ENCODE peak calls at places on chromosomes 16 and 17, in nine cellular contexts. R is lower lobe of right lung; I is endothelial cell of umbilical vein; Q is K562; D is IMR-90; N is CD8-positive, alpha-beta T cell; G is Karpas-422; Y is A549; V is cardiac muscle cell. T is an unnamed sample.

GRCh38 chr17:29143894-29144293 is 36.3 kb downstream of the MYO18A start:
- DNase-seq in R (no peak), I (no peak), Q (no peak), D (peak; percentile 28), N (no peak), G (peak; percentile 78), Y (peak; percentile 67), V (peak; percentile 42), T (no peak)

GRCh38 chr16:29811896-29812665 is at the start of gene PRRT2:
- DNase-seq in R (peak; percentile 73), I (peak; percentile 55), Q (peak; percentile 62), D (peak; percentile 43), N (no peak), G (peak; percentile 76), Y (no peak), V (peak; percentile 80), T (peak; percentile 51)

GRCh38 chr16:1082266-1082951 is 9.9 kb downstream of the SSTR5 start:
- DNase-seq in R (no peak), I (peak; percentile 79), Q (peak; percentile 26), D (peak; percentile 12), N (no peak), G (no peak), Y (no peak), V (no peak), T (no peak)

GRCh38 chr16:69199382-69199781 is 12.4 kb downstream of the SNTB2 start:
- DNase-seq in R (no peak), I (no peak), Q (no peak), D (peak; percentile 78), N (no peak), G (no peak), Y (peak; percentile 23), V (no peak), T (no peak)

GRCh38 chr16:53142823-53143568 is 88.2 kb downstream of the CHD9 start:
- DNase-seq in R (no peak), I (no peak), Q (no peak), D (peak; percentile 42), N (no peak), G (no peak), Y (peak; percentile 26), V (no peak), T (no peak)

GRCh38 chr16:86676216-86676800 is 98.0 kb downstream of the FOXL1 start:
- DNase-seq in R (no peak), I (peak; percentile 65), Q (no peak), D (peak; percentile 80), N (no peak), G (no peak), Y (peak; percentile 36), V (no peak), T (no peak)

GRCh38 chr17:1007310-1008007 is 10.5 kb downstream of the TIMM22 start:
- DNase-seq in R (no peak), I (no peak), Q (no peak), D (no peak), N (no peak), G (no peak), Y (no peak), V (no peak), T (no peak)

GRCh38 chr17:7632492-7632894 is 2.6 kb downstream of the SHBG start:
- DNase-seq in R (peak; percentile 48), I (peak; percentile 24), Q (peak; percentile 51), D (peak; percentile 54), N (no peak), G (peak; percentile 91), Y (peak; percentile 71), V (peak; percentile 66), T (no peak)

GRCh38 chr17:15935891-15936290 is 9.0 kb upstream of the ADORA2B start:
- DNase-seq in R (no peak), I (no peak), Q (no peak), D (no peak), N (no peak), G (no peak), Y (no peak), V (no peak), T (no peak)

GRCh38 chr17:19378416-19379293 is at the start of gene MAPK7:
- DNase-seq in R (no peak), I (no peak), Q (peak; percentile 27), D (no peak), N (no peak), G (no peak), Y (no peak), V (no peak), T (no peak)

GRCh38 chr17:19376799-19377198 is 1.5 kb upstream of the MAPK7 start:
- DNase-seq in R (no peak), I (no peak), Q (no peak), D (no peak), N (no peak), G (peak; percentile 53), Y (no peak), V (no peak), T (no peak)

GRCh38 chr17:19380551-19381284 is 2.4 kb downstream of the MAPK7 start:
- DNase-seq in R (no peak), I (no peak), Q (no peak), D (no peak), N (no peak), G (no peak), Y (no peak), V (no peak), T (no peak)

GRCh38 chr17:19379306-19380075 is 1.2 kb downstream of the MAPK7 start:
- DNase-seq in R (no peak), I (no peak), Q (no peak), D (no peak), N (no peak), G (no peak), Y (no peak), V (no peak), T (no peak)

GRCh38 chr17:19377602-19378415 is 489 bp upstream of the MAPK7 start:
- DNase-seq in R (peak; percentile 99), I (peak; percentile 100), Q (peak; percentile 92), D (peak; percentile 99), N (peak; percentile 88), G (peak; percentile 99), Y (peak; percentile 100), V (peak; percentile 98), T (peak; percentile 90)
- H3K4me1 ChIP-seq in R (peaks cover 25% of the 10 kb centered on the region), I (peaks cover 7% of the 10 kb centered on the region), Q (peaks cover 11% of the 10 kb centered on the region), D (peaks cover 12% of the 10 kb centered on the region), N (peaks cover 6% of the 10 kb centered on the region), G (peaks cover 18% of the 10 kb centered on the region), Y (peaks cover 16% of the 10 kb centered on the region), V (no peaks in the 10 kb centered on the region), T (peaks cover 5% of the 10 kb centered on the region)

GRCh38 chr17:16980061-16980460 is 8.1 kb upstream of the TNFRSF13B start:
- DNase-seq in R (no peak), I (no peak), Q (no peak), D (no peak), N (no peak), G (no peak), Y (no peak), V (no peak), T (no peak)

GRCh38 chr17:16981928-16982327 is 10.0 kb upstream of the TNFRSF13B start:
- DNase-seq in R (no peak), I (no peak), Q (no peak), D (no peak), N (no peak), G (no peak), Y (no peak), V (no peak), T (no peak)

GRCh38 chr17:16976686-16977550 is 5.0 kb upstream of the TNFRSF13B start:
- DNase-seq in R (no peak), I (no peak), Q (no peak), D (no peak), N (no peak), G (no peak), Y (no peak), V (no peak), T (no peak)

GRCh38 chr17:16977932-16978331 is 6.0 kb upstream of the TNFRSF13B start:
- DNase-seq in R (no peak), I (no peak), Q (no peak), D (peak; percentile 38), N (no peak), G (no peak), Y (no peak), V (no peak), T (no peak)

DNA sequence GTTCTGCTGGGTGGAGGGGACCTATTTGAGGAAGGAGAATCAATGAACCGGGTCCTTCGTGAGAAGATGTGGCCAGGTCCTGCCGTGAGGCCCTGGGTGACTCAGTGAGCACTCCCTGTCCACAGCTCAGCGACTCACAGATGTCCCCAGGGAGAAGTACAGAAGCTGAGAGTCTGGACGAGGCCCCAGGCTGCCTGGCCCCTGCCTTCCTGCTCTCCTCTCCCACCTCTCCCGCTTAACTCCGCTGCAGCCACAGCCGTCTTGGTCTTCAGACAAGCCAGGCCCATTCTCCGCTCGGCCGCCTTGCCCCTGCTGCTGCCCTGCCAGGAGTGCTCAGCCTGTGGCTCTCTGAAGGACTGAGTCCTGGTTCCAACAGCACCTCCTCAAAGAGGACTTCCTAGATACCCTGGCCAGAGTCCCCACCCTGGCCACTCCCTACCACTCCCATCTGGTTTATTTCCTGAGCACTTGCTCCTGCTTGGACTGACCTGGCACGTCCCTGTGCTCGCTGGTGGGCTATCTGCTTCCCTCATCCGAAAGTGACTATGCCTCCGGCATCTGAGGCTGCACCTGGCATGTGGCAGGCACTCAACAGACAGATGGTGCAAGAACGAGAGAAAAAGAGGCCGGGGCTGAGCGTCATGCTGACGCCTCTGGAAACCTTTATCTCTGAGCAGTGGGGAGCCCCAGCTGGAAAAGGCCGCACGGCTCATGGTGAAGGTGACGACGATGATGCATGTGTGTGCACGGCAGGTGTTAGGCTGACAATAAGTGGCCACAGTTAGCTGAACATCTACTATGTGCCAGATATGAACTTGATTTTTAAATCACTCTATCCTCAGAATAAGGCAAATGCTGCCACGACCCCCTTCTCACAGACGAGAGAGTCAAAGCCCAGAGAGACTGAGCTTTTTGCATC is 9.2 kb upstream of the TNFRSF13B start:
- DNase-seq in R (no peak), I (no peak), Q (no peak), D (no peak), N (no peak), G (no peak), Y (no peak), V (no peak), T (no peak)
- H3K4me1 ChIP-seq in R (no peaks in the 10 kb centered on the region), I (no peaks in the 10 kb centered on the region), Q (no peaks in the 10 kb centered on the region), D (peaks cover 4% of the 10 kb centered on the region), N (no peaks in the 10 kb centered on the region), G (peaks cover 31% of the 10 kb centered on the region), Y (no peaks in the 10 kb centered on the region), V (no peaks in the 10 kb centered on the region), T (no peaks in the 10 kb centered on the region)

DNA sequence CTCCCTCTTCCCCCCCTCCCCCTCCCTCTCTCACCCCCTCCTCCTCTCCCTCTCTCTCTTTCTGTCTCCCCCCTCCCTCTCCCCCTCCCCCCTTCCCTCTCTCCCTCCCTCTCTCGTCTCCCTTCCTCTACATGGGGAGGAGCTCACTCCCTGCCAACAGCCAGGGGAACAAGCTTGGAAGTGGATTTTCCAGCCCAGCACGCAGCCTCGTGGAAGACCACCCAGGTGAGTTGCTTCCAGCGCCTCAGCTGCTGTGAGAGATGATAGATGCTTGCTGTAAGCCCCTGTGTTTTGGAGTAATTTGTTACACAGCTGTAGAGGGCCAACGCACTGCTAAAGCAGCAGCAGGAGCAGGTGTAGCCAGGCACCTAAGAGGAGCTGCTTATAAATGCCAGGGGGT is 20.8 kb downstream of the ACTG1 start:
- DNase-seq in R (no peak), I (no peak), Q (no peak), D (no peak), N (no peak), G (no peak), Y (no peak), V (no peak), T (no peak)
- H3K4me1 ChIP-seq in R (peaks cover 16% of the 10 kb centered on the region), I (peaks cover 6% of the 10 kb centered on the region), Q (peaks cover 50% of the 10 kb centered on the region), D (peaks cover 4% of the 10 kb centered on the region), N (peaks cover 6% of the 10 kb centered on the region), G (peaks cover 5% of the 10 kb centered on the region), Y (peaks cover 37% of the 10 kb centered on the region), V (no peaks in the 10 kb centered on the region), T (peaks cover 14% of the 10 kb centered on the region)

GRCh38 chr17:78390241-78391050 is 12.0 kb downstream of the PGS1 start:
- DNase-seq in R (no peak), I (no peak), Q (peak; percentile 42), D (peak; percentile 100), N (no peak), G (no peak), Y (peak; percentile 75), V (no peak), T (no peak)
- H3K4me1 ChIP-seq in R (peaks cover 84% of the 10 kb centered on the region), I (peaks cover 61% of the 10 kb centered on the region), Q (peaks cover 12% of the 10 kb centered on the region), D (peaks cover 43% of the 10 kb centered on the region), N (peaks cover 35% of the 10 kb centered on the region), G (peaks cover 29% of the 10 kb centered on the region), Y (peaks cover 36% of the 10 kb centered on the region), V (peaks cover 12% of the 10 kb centered on the region), T (peaks cover 28% of the 10 kb centered on the region)